ENCODE peak calls at places on chromosomes 1 and 21, in ten cellular contexts. Q, C, J, S, W, T, M, B, F and U are unnamed samples.

GRCh38 chr1:181141431-181141910 is 53.0 kb downstream of the IER5 start:
- DNase-seq in Q (peak), C (peak), J (peak), S (no peak), W (no peak), T (peak), M (no peak), B (no peak), F (no peak), U (peak)

GRCh38 chr21:41370840-41371697 is 9.2 kb downstream of the MX2 start:
- DNase-seq in Q (no peak), C (no peak), J (no peak), S (no peak), W (no peak), T (peak), M (no peak), B (no peak), F (no peak), U (no peak)

GRCh38 chr1:1208713-1209433 is 2.5 kb upstream of the TNFRSF18 start:
- DNase-seq in Q (peak), C (peak), J (peak), S (no peak), W (peak), T (no peak), M (no peak), B (peak), F (no peak), U (no peak)

GRCh38 chr1:67052741-67053534 is 1.0 kb downstream of the SLC35D1 start:
- DNase-seq in Q (peak), C (peak), J (peak), S (peak), W (peak), T (peak), M (no peak), B (peak), F (peak), U (peak)

GRCh38 chr1:235652364-235652763 is 2.8 kb upstream of the GNG4 start:
- DNase-seq in Q (no peak), C (no peak), J (no peak), S (no peak), W (no peak), T (no peak), M (no peak), B (no peak), F (no peak), U (no peak)

GRCh38 chr1:25186608-25187007 is 45.7 kb downstream of the SYF2 start:
- DNase-seq in Q (no peak), C (no peak), J (no peak), S (no peak), W (no peak), T (no peak), M (no peak), B (no peak), F (no peak), U (no peak)

GRCh38 chr1:41889506-41890414 is 29.0 kb downstream of the HIVEP3 start:
- DNase-seq in Q (no peak), C (no peak), J (no peak), S (no peak), W (no peak), T (no peak), M (no peak), B (no peak), F (no peak), U (no peak)

GRCh38 chr1:244160455-244161020 is 109.5 kb downstream of the ZBTB18 start:
- DNase-seq in Q (no peak), C (no peak), J (no peak), S (no peak), W (no peak), T (peak), M (no peak), B (no peak), F (no peak), U (no peak)

GRCh38 chr1:1239624-1240347 is 6.7 kb downstream of the C1QTNF12 start:
- DNase-seq in Q (no peak), C (no peak), J (no peak), S (no peak), W (no peak), T (no peak), M (no peak), B (no peak), F (no peak), U (no peak)

GRCh38 chr1:94235189-94236020 is 2.0 kb downstream of the ARHGAP29 start:
- DNase-seq in Q (no peak), C (no peak), J (no peak), S (no peak), W (no peak), T (peak), M (no peak), B (no peak), F (no peak), U (no peak)

GRCh38 chr1:89172468-89173143 is 3.2 kb downstream of the GBP7 start:
- DNase-seq in Q (no peak), C (no peak), J (no peak), S (no peak), W (no peak), T (no peak), M (no peak), B (no peak), F (no peak), U (no peak)

GRCh38 chr1:18581420-18581880 is 49.2 kb upstream of the PAX7 start:
- DNase-seq in Q (no peak), C (peak), J (peak), S (no peak), W (no peak), T (no peak), M (peak), B (no peak), F (no peak), U (peak)

GRCh38 chr1:68181165-68181556 is 51.2 kb downstream of the WLS start:
- DNase-seq in Q (no peak), C (no peak), J (no peak), S (no peak), W (no peak), T (no peak), M (no peak), B (no peak), F (no peak), U (no peak)

GRCh38 chr1:59223943-59224639 is 72.8 kb upstream of the FGGY start:
- DNase-seq in Q (peak), C (no peak), J (no peak), S (no peak), W (no peak), T (no peak), M (no peak), B (no peak), F (no peak), U (peak)

GRCh38 chr1:155978325-155978972 is at the start of gene ARHGEF2:
- DNase-seq in Q (peak), C (peak), J (peak), S (peak), W (peak), T (peak), M (peak), B (peak), F (peak), U (peak)